ENCODE peak calls at places on chromosome 20, in six cellular contexts. J, G, Z, H, E and I are unnamed samples.

GRCh38 chr20:63972312-63973159 is 2.8 kb upstream of the ZNF512B start:
- DNase-seq in J (no peak), G (no peak), Z (no peak), H (no peak), E (peak; percentile 33), I (peak; percentile 88)

GRCh38 chr20:38061109-38061508 is 27.6 kb downstream of the RPRD1B start:
- DNase-seq in J (no peak), G (no peak), Z (no peak), H (no peak), E (no peak), I (no peak)

GRCh38 chr20:58651548-58651822 is 402 bp downstream of the STX16 start:
- DNase-seq in J (peak; percentile 8), G (no peak), Z (peak; percentile 77), H (no peak), E (no peak), I (no peak)

GRCh38 chr20:17967595-17968365 is 814 bp downstream of the SNX5 start:
- DNase-seq in J (peak; percentile 63), G (peak; percentile 53), Z (no peak), H (no peak), E (peak; percentile 51), I (peak; percentile 59)

GRCh38 chr20:1803216-1804128 is 91.7 kb upstream of the SIRPA start:
- DNase-seq in J (peak; percentile 60), G (peak; percentile 68), Z (peak; percentile 69), H (no peak), E (no peak), I (peak; percentile 82)

GRCh38 chr20:16040742-16041141 is 532.5 kb downstream of the KIF16B start:
- DNase-seq in J (no peak), G (no peak), Z (no peak), H (no peak), E (no peak), I (no peak)

GRCh38 chr20:46600286-46600752 is 49.9 kb upstream of the OCSTAMP start:
- DNase-seq in J (no peak), G (no peak), Z (no peak), H (no peak), E (no peak), I (peak; percentile 14)

GRCh38 chr20:22387452-22387851 is 196.9 kb downstream of the FOXA2 start:
- DNase-seq in J (no peak), G (no peak), Z (no peak), H (no peak), E (no peak), I (peak; percentile 36)

GRCh38 chr20:22768779-22769178 is 184.4 kb upstream of the FOXA2 start:
- DNase-seq in J (no peak), G (no peak), Z (no peak), H (no peak), E (peak; percentile 55), I (no peak)

GRCh38 chr20:52349806-52350205 is 158.2 kb upstream of the ZFP64 start:
- DNase-seq in J (no peak), G (no peak), Z (no peak), H (no peak), E (no peak), I (no peak)

GRCh38 chr20:31667315-31668285 is 29.9 kb downstream of the COX4I2 start:
- DNase-seq in J (no peak), G (no peak), Z (no peak), H (no peak), E (no peak), I (no peak)

GRCh38 chr20:47016068-47016664 is 121.5 kb downstream of the EYA2 start:
- DNase-seq in J (no peak), G (no peak), Z (no peak), H (no peak), E (no peak), I (no peak)

GRCh38 chr20:22908437-22908836 is 126.7 kb upstream of the SSTR4 start:
- DNase-seq in J (no peak), G (no peak), Z (no peak), H (no peak), E (no peak), I (no peak)

DNA sequence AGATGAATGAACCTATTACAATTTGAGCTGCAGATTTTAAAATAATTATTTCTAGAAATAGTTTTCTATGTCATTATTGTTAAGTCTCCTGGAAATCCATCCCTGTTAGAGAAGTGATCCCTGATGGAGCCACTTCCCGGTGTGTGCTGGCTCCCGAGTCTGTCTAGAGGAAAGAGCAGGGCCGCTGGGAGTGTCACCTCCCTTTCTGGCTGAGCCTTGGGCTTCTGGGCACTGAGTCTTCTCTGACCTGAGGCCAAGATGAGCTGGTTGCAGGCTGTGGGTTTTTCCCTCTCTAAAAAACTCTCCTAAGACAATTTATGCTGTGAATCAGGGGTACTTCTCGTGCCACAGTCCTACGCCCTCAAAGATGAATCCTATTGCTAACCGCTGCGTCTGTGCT is 28.8 kb upstream of the TCFL5 start:
- DNase-seq in J (no peak), G (no peak), Z (no peak), H (no peak), E (no peak), I (peak; percentile 46)
- H3K36me3 ChIP-seq in J (peaks cover 73% of the 10 kb centered on the region), G (peaks cover 53% of the 10 kb centered on the region), Z (peaks cover 8% of the 10 kb centered on the region), H (peaks cover 59% of the 10 kb centered on the region), E (peaks cover 45% of the 10 kb centered on the region), I (peaks cover 86% of the 10 kb centered on the region)

GRCh38 chr20:50001784-50002311 is 19.1 kb downstream of the SNAI1 start:
- DNase-seq in J (no peak), G (no peak), Z (no peak), H (no peak), E (no peak), I (peak; percentile 6)

GRCh38 chr20:50004175-50004574 is 21.4 kb downstream of the SNAI1 start:
- DNase-seq in J (no peak), G (no peak), Z (no peak), H (no peak), E (no peak), I (no peak)

GRCh38 chr20:50003253-50003656 is 20.5 kb downstream of the SNAI1 start:
- DNase-seq in J (peak; percentile 95), G (peak; percentile 90), Z (peak; percentile 67), H (no peak), E (peak; percentile 60), I (peak; percentile 84)

GRCh38 chr20:49995586-49995985 is 12.8 kb downstream of the SNAI1 start:
- DNase-seq in J (no peak), G (no peak), Z (no peak), H (no peak), E (no peak), I (no peak)

DNA sequence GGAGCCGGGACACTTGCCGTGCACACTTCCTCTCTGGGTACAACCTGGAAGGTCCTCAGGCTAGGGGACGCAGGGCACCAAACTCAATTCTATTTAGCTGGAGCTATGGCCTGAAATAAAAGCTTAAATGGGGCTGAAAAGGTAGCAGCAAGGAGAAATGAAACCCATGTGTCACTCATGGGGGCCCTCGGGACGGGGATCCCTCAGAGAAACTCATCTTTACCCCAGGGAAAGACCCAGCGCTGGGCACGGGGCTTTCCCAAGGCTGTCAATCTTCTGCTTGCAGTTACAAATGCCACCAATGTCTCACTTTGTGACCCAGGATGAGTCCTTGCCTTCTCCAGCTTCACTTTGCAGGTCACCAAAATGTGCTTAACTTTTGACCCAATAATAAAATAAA is 16.5 kb downstream of the SNAI1 start:
- DNase-seq in J (no peak), G (no peak), Z (no peak), H (no peak), E (no peak), I (no peak)
- H2AFZ ChIP-seq in J (no peak overlapping the region), G (no peak overlapping the region), Z (no peak overlapping the region), H (no peak overlapping the region), E (no peak overlapping the region), I (no peak overlapping the region)

GRCh38 chr20:49230021-49230420 is 10.8 kb downstream of the DDX27 start:
- DNase-seq in J (no peak), G (no peak), Z (no peak), H (no peak), E (no peak), I (no peak)
- H3K27ac ChIP-seq in J (no peak overlapping the region), G (no peak overlapping the region), Z (no peak overlapping the region), H (no peak overlapping the region), E (no peak overlapping the region), I (no peak overlapping the region)

GRCh38 chr20:25325073-25325472 is 65.6 kb downstream of the ABHD12 start:
- DNase-seq in J (no peak), G (no peak), Z (no peak), H (no peak), E (no peak), I (no peak)
- H3K36me3 ChIP-seq in J (peaks cover 5% of the 10 kb centered on the region), G (no peaks in the 10 kb centered on the region), Z (no peaks in the 10 kb centered on the region), H (no peaks in the 10 kb centered on the region), E (no peaks in the 10 kb centered on the region), I (peaks cover 8% of the 10 kb centered on the region)

GRCh38 chr20:50071039-50071888 is 41.7 kb downstream of the UBE2V1 start:
- DNase-seq in J (peak; percentile 63), G (no peak), Z (peak; percentile 94), H (peak; percentile 48), E (peak; percentile 69), I (peak; percentile 99)
- H2AFZ ChIP-seq in J (peak overlapping the region; percentile 94), G (peak overlapping the region; percentile 83), Z (peak overlapping the region; percentile 90), H (peak overlapping the region; percentile 28), E (peak overlapping the region; percentile 88), I (peak overlapping the region; percentile 92)